ENCODE peak calls at places on chromosomes 5 and 9, in six cellular contexts. U is left lung, H is vagina, I is stomach, C is lung, D is cardiac muscle cell. F is an unnamed sample.

GRCh38 chr9:15475923-15476536 is 34.7 kb downstream of the PSIP1 start:
- DNase-seq in D (no peak), I (no peak), C (no peak), H (no peak), U (no peak), F (no peak)

GRCh38 chr5:73928486-73928885 is 302.5 kb downstream of the ARHGEF28 start:
- DNase-seq in U (no peak), H (no peak), I (no peak), C (no peak), D (no peak), F (no peak)

GRCh38 chr9:97307091-97307490 is 368 bp upstream of the CCDC180 start:
- DNase-seq in D (peak), C (peak), H (no peak), U (peak), I (peak), F (peak)

GRCh38 chr5:61813361-61813760 is 481.3 kb downstream of the ZSWIM6 start:
- DNase-seq in U (no peak), H (no peak), C (no peak), D (no peak), I (no peak), F (no peak)

GRCh38 chr5:67085616-67086015 is 111.0 kb downstream of the CD180 start:
- DNase-seq in I (no peak), D (no peak), U (no peak), H (no peak), C (no peak), F (no peak)

GRCh38 chr5:132000677-132001453 is 10.6 kb downstream of the ACSL6 start:
- DNase-seq in H (no peak), D (no peak), C (no peak), U (no peak), I (no peak), F (no peak)

GRCh38 chr9:93656426-93657222 is 80.2 kb downstream of the PHF2 start:
- DNase-seq in H (no peak), I (no peak), D (no peak), U (peak), C (no peak), F (no peak)

GRCh38 chr5:151862811-151863472 is 61.7 kb downstream of the GLRA1 start:
- DNase-seq in C (no peak), H (no peak), D (no peak), I (no peak), U (no peak), F (no peak)

GRCh38 chr5:73673161-73673591 is 47.2 kb downstream of the ARHGEF28 start:
- DNase-seq in U (no peak), I (no peak), D (no peak), H (no peak), C (no peak), F (no peak)

GRCh38 chr5:146660381-146660960 is 144.5 kb upstream of the GPR151 start:
- DNase-seq in I (no peak), D (no peak), U (no peak), H (no peak), C (no peak), F (no peak)

GRCh38 chr5:129541648-129542251 is 81.7 kb downstream of the ADAMTS19 start:
- DNase-seq in D (peak), C (no peak), I (no peak), H (no peak), U (no peak), F (no peak)

GRCh38 chr5:151447174-151448037 is at the start of gene SLC36A1:
- DNase-seq in U (peak), I (peak), D (peak), C (peak), H (no peak), F (peak)

GRCh38 chr5:144468542-144468941 is 297.9 kb downstream of the KCTD16 start:
- DNase-seq in H (no peak), U (no peak), C (no peak), I (no peak), D (peak), F (no peak)

GRCh38 chr5:34500236-34500836 is 155.8 kb upstream of the RAI14 start:
- DNase-seq in U (no peak), H (no peak), C (no peak), I (no peak), D (no peak), F (no peak)

GRCh38 chr5:53265043-53265442 is 155.5 kb upstream of the MOCS2 start:
- DNase-seq in H (no peak), C (no peak), U (no peak), I (no peak), D (no peak), F (no peak)
- H3K27ac ChIP-seq in H (no peak), C (no peak), U (no peak), I (no peak), D (no peak), F (no peak)

GRCh38 chr5:180041501-180042274 is 29.9 kb downstream of the RNF130 start:
- DNase-seq in I (peak), H (no peak), C (no peak), U (no peak), D (no peak), F (no peak)
- TF ChIP-seq CTCF in I (no peak), H (no peak), C (no peak), U (no peak), D (no peak), F (no peak)

DNA sequence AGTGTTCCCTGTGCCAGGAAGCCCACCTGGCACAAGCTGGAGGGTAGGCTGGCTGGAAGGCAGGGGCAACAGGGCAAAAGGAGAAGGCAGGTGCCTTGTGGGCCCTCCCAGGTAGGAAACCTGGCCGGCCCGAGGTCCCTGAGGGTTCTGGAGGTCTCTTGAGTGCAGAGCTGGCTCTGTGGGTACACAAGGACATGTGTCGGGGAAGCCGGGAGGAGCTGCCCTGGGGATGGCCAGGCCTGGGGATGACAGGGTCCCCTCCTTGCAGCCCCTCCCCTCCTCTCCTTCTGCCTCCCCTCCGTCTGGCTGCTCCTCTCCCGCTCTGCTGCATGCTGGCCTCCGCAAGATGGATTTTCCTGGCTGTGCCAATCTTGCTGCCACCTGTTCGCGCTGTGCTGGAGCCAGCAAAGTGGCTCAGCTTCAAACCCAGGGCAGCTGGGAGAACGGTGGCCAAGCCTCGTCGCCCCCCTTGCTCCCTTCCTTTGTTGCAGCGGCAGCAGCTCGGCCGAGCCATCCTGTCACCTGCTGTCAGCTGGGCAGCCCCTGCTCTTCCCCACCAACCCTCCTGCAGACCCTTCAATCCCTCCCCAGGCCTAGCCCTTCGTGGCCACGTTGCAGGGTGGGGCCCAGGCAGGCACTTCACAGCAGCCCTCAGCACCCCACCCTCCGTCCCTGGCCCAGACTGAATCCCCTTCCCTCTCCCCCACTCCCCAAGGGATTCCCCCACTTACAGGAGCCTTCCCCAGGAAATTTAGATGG is 17.6 kb upstream of the UNC5A start:
- DNase-seq in U (no peak), C (no peak), H (no peak), D (no peak), I (no peak), F (no peak)
- H3K27ac ChIP-seq in U (no peak), C (no peak), H (no peak), D (no peak), I (no peak), F (no peak)

GRCh38 chr9:90948156-90948555 is 146.5 kb downstream of the SYK start:
- DNase-seq in D (no peak), I (no peak), C (no peak), H (no peak), U (no peak), F (no peak)

GRCh38 chr9:90950600-90950999 is 149.0 kb downstream of the SYK start:
- DNase-seq in C (no peak), H (no peak), U (no peak), D (no peak), I (no peak), F (no peak)

GRCh38 chr9:90956026-90956810 is 154.6 kb downstream of the SYK start:
- DNase-seq in D (no peak), U (no peak), C (peak), H (no peak), I (no peak), F (no peak)

GRCh38 chr9:90953805-90954204 is 152.2 kb downstream of the SYK start:
- DNase-seq in U (no peak), H (no peak), D (no peak), I (no peak), C (no peak), F (no peak)

GRCh38 chr9:90953200-90953599 is 151.6 kb downstream of the SYK start:
- DNase-seq in H (no peak), U (no peak), C (no peak), D (no peak), I (no peak), F (no peak)
- TF ChIP-seq CTCF in H (no peak), U (no peak), C (no peak), D (no peak), I (no peak), F (no peak)

DNA sequence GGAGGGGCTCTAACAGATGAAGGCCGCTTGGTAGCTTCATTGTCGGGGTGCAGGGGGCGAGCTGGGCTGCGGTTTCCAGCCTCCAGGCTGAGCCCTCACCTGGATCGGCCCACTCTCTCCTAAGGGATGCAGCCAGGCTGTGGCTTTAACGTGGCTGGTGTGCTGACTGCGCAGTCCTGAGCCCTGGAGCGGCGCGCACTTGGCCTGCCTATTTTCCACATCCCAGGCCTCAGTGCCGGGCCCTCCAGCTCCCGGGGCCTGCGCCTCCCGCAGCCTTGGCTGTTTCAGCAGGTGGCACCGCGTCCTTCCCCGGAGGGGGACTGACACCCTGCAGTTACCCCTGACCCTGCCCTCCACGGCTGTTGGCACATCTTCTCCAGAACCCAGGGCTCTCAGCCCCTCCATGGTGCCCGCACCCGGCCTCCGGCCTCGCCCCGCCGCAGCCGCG is 1.4 kb downstream of the RNU6ATAC start:
- DNase-seq in H (no peak), I (no peak), D (no peak), U (no peak), C (no peak), F (peak)
- H3K27ac ChIP-seq in H (no peak), I (no peak), D (no peak), U (no peak), C (peak), F (no peak)

GRCh38 chr5:97534166-97534565 is 351.1 kb upstream of the RIOK2 start:
- DNase-seq in H (no peak), D (peak), C (peak), I (peak), U (no peak), F (peak)
- TF ChIP-seq CTCF in H (no peak), D (peak), C (no peak), I (no peak), U (peak), F (peak)

DNA sequence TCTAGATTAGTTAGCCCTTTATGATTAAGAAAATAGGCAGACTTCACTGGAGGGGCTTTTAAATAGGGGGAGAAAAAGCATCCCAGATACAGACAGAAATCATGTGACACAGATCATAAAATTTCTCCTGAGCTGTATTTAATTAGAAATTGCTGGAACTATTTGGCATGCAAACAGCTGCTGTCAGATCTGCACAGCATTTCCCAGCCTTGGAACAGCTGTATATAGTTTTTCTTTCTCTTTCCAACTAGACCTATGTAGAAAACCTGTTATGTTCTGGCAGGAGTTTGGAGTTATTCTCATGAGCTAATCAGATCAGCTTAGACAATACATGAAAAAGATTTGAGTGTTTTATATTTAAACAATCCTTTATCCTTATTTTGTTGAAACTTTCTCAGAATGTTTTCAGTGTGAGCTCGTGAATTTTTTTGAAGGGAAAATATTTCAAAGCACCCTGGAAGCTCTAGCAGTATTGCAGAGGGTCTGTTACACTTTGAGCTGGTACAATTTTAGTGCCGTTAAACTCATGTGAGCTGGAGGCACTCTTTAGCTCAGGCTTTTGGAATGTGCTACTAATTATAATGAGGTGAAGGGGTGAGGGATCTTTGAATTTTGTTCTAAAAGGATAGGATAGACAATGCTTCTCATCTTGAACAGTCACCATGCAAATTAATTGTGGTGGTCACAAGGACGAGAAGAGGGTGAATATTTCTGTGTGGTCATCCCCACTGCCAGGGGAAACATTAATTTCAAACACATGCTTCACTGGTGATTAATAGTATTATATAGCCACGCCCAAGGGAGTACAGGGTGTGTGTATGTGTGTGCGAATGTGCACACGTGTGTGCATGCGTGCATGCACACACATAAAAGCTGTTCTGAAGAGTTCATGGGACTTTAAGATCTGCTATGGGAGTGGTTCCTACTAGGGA is 239.4 kb upstream of the FBXL7 start:
- DNase-seq in H (no peak), D (no peak), I (no peak), C (no peak), U (no peak), F (no peak)
- H3K27ac ChIP-seq in H (no peak), D (no peak), I (peak), C (no peak), U (no peak), F (no peak)

DNA sequence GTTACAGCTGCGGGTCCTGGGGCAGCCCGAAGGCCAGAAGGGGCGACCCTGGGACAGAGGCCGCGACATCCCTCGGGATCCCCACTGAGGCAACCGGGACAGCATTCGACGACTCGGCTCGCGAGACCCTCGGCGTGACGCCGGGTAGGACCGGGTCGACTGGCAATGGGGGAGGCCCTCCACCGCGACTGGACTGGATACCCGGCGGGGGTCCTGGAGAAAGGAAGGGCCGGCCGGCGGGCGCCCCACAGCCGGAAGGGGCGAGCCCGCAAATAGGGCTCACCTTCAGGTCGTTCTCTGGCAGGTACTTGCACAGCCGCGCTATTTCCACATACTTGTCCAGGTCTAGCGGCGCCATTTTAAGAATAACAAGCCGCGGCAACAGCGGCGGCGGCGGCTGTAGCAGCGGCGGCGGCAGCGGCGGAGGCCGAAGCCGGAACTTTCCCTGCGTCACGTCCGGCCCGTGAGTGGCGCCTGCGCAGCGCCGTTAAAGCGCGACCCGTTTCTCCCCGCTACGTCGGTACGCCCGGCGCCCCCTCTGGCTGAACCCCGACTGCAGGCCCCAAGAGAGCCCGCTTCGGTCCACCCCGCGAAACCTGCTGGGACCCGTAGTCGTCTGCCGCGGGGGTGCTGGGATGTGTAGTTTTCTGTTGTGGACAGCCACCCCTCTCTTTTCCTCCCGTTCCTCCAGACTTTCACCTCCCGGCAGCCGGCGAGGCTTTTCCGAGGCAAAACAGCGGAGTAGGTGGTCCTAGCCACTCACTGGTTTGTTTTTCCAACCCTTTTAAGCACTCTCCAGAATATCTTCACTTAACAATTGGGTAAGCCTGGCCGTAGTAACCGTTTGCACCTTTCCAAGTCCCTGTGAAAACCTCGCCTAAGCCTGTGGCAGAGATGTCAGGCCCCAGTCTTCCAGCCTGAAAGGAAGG is at the start of gene PPP6C:
- DNase-seq in I (peak), U (peak), C (peak), D (peak), H (no peak), F (peak)
- TF ChIP-seq CTCF in I (no peak), U (peak), C (peak), D (peak), H (peak), F (peak)